ENCODE peak calls at places on chromosome 18, in five cellular contexts. F is tibial artery; T is PC-3; B is uterus; E is effector memory CD4-positive, alpha-beta T cell. O is an unnamed sample.

GRCh38 chr18:13412017-13412416 is 193.5 kb downstream of the LDLRAD4 start:
- DNase-seq in F (no peak), T (no peak), B (no peak), E (no peak), O (no peak)

GRCh38 chr18:25974630-25975077 is 115.8 kb downstream of the SS18 start:
- DNase-seq in F (no peak), T (no peak), B (no peak), E (no peak), O (no peak)

GRCh38 chr18:69757733-69758132 is 189.9 kb downstream of the CD226 start:
- DNase-seq in F (no peak), T (peak; percentile 70), B (no peak), E (no peak), O (no peak)

GRCh38 chr18:39620551-39621168 is 2055.1 kb upstream of the CELF4 start:
- DNase-seq in F (no peak), T (no peak), B (no peak), E (no peak), O (no peak)

GRCh38 chr18:12336251-12336650 is 28.2 kb downstream of the TUBB6 start:
- DNase-seq in F (no peak), T (peak; percentile 43), B (no peak), E (no peak), O (no peak)

GRCh38 chr18:23191952-23192662 is 56.8 kb downstream of the CABLES1 start:
- DNase-seq in F (peak; percentile 52), T (peak; percentile 26), B (peak; percentile 58), E (no peak), O (no peak)

GRCh38 chr18:62524443-62525200 is 1.8 kb downstream of the ZCCHC2 start:
- DNase-seq in F (peak; percentile 47), T (peak; percentile 46), B (peak; percentile 37), E (peak; percentile 45), O (peak; percentile 59)

GRCh38 chr18:55018602-55019001 is 59.3 kb upstream of the CCDC68 start:
- DNase-seq in F (no peak), T (peak; percentile 82), B (no peak), E (no peak), O (no peak)

GRCh38 chr18:63444567-63444966 is 22.3 kb upstream of the VPS4B start:
- DNase-seq in F (peak; percentile 30), T (peak; percentile 83), B (no peak), E (no peak), O (no peak)

GRCh38 chr18:75209129-75209951 is at the start of gene PTGR3:
- DNase-seq in F (peak; percentile 89), T (peak; percentile 84), B (peak; percentile 84), E (peak; percentile 66), O (peak; percentile 71)
- H3K27me3 ChIP-seq in F (no peaks in the 10 kb centered on the region), T (no peaks in the 10 kb centered on the region), B (no peaks in the 10 kb centered on the region), E (no peaks in the 10 kb centered on the region), O (no peaks in the 10 kb centered on the region)

GRCh38 chr18:72543362-72544055 is 633 bp downstream of the CBLN2 start:
- DNase-seq in F (no peak), T (no peak), B (no peak), E (no peak), O (no peak)

GRCh38 chr18:72541871-72542690 is 2.1 kb downstream of the CBLN2 start:
- DNase-seq in F (no peak), T (no peak), B (no peak), E (no peak), O (no peak)

GRCh38 chr18:72542993-72543361 is 1.2 kb downstream of the CBLN2 start:
- DNase-seq in F (no peak), T (no peak), B (no peak), E (no peak), O (no peak)

GRCh38 chr18:72544092-72544886 is at the start of gene CBLN2:
- DNase-seq in F (no peak), T (peak; percentile 75), B (no peak), E (no peak), O (peak; percentile 26)

GRCh38 chr18:72539861-72540260 is 4.3 kb downstream of the CBLN2 start:
- DNase-seq in F (no peak), T (no peak), B (no peak), E (no peak), O (no peak)
- H3K27me3 ChIP-seq in F (peaks cover 34% of the 10 kb centered on the region), T (peaks cover 61% of the 10 kb centered on the region), B (no peaks in the 10 kb centered on the region), E (peaks cover 8% of the 10 kb centered on the region), O (no peaks in the 10 kb centered on the region)

GRCh38 chr18:363327-364115 is 95.7 kb upstream of the THOC1 start:
- DNase-seq in F (no peak), T (peak; percentile 32), B (peak; percentile 51), E (no peak), O (no peak)
- H3K27me3 ChIP-seq in F (no peaks in the 10 kb centered on the region), T (peaks cover 76% of the 10 kb centered on the region), B (no peaks in the 10 kb centered on the region), E (no peaks in the 10 kb centered on the region), O (no peaks in the 10 kb centered on the region)

GRCh38 chr18:10566390-10566789 is 40.6 kb downstream of the NAPG start:
- DNase-seq in F (no peak), T (no peak), B (no peak), E (no peak), O (no peak)
- H3K27me3 ChIP-seq in F (no peaks in the 10 kb centered on the region), T (no peaks in the 10 kb centered on the region), B (no peaks in the 10 kb centered on the region), E (no peaks in the 10 kb centered on the region), O (no peaks in the 10 kb centered on the region)

GRCh38 chr18:57428221-57429150 is 6.7 kb upstream of the ONECUT2 start:
- DNase-seq in F (no peak), T (no peak), B (no peak), E (no peak), O (no peak)
- H3K27me3 ChIP-seq in F (peaks cover 85% of the 10 kb centered on the region), T (peaks cover 77% of the 10 kb centered on the region), B (peaks cover 24% of the 10 kb centered on the region), E (peaks cover 48% of the 10 kb centered on the region), O (peaks cover 99% of the 10 kb centered on the region)

GRCh38 chr18:46756559-46757201 is at the start of gene ST8SIA5:
- DNase-seq in F (no peak), T (no peak), B (no peak), E (no peak), O (peak; percentile 57)

GRCh38 chr18:46756172-46756558 is 688 bp downstream of the ST8SIA5 start:
- DNase-seq in F (no peak), T (no peak), B (no peak), E (no peak), O (no peak)

GRCh38 chr18:46761054-46761769 is 4.4 kb upstream of the ST8SIA5 start:
- DNase-seq in F (no peak), T (no peak), B (no peak), E (no peak), O (no peak)

GRCh38 chr18:46755315-46756171 is 1.3 kb downstream of the ST8SIA5 start:
- DNase-seq in F (no peak), T (no peak), B (no peak), E (no peak), O (no peak)

DNA sequence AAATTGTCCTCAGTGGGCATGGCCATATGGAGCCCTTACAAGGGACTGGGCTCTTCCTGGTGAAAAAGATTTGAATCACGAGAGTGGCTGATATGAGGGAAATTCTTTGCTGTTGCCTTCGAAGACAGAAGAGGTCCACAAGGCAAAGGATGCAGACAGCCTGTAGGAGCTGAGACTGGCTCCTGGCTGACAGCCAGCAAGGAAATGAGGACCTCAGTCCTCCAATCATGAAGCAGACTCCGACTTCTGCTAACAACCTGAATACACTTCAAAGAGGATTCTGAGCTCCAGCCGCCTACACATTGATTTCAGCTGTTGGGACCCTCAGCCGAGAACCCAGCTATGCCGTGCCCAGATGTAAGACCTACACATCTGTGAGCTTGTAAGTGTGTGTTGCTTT is 3.0 kb upstream of the ST8SIA5 start:
- DNase-seq in F (no peak), T (no peak), B (no peak), E (no peak), O (no peak)
- H3K27me3 ChIP-seq in F (peaks cover 62% of the 10 kb centered on the region), T (no peaks in the 10 kb centered on the region), B (no peaks in the 10 kb centered on the region), E (peaks cover 19% of the 10 kb centered on the region), O (no peaks in the 10 kb centered on the region)